ENCODE peak calls at places on chromosomes 3 and 15, in five cellular contexts. One of them, this sample, is unnamed.

GRCh38 chr3:42377681-42378080 is 32.7 kb downstream of the LYZL4 start:
- DNase-seq in fibroblast of villous mesenchyme: no peak
- DNase-seq in WTC11: no peak
- DNase-seq in A549: no peak
- DNase-seq in body of pancreas: no peak
- DNase-seq in this sample: no peak

GRCh38 chr3:63519426-63519825 is 133.0 kb upstream of the SNTN start:
- DNase-seq in fibroblast of villous mesenchyme: no peak
- DNase-seq in WTC11: no peak
- DNase-seq in A549: no peak
- DNase-seq in body of pancreas: no peak
- DNase-seq in this sample: no peak

GRCh38 chr3:46925585-46925934 is 48.0 kb downstream of the PTH1R start:
- DNase-seq in fibroblast of villous mesenchyme: no peak
- DNase-seq in WTC11: no peak
- DNase-seq in A549: no peak
- DNase-seq in body of pancreas: peak
- DNase-seq in this sample: no peak

GRCh38 chr15:97566957-97567356 is 393.5 kb upstream of the ARRDC4 start:
- DNase-seq in fibroblast of villous mesenchyme: peak
- DNase-seq in WTC11: no peak
- DNase-seq in A549: no peak
- DNase-seq in body of pancreas: no peak
- DNase-seq in this sample: no peak

GRCh38 chr15:45637552-45638033 is 2.8 kb downstream of the SQOR start:
- DNase-seq in fibroblast of villous mesenchyme: peak
- DNase-seq in WTC11: no peak
- DNase-seq in A549: peak
- DNase-seq in body of pancreas: peak
- DNase-seq in this sample: no peak

GRCh38 chr15:60351066-60351465 is 46.7 kb downstream of the ANXA2 start:
- DNase-seq in fibroblast of villous mesenchyme: no peak
- DNase-seq in WTC11: no peak
- DNase-seq in A549: no peak
- DNase-seq in body of pancreas: no peak
- DNase-seq in this sample: no peak

GRCh38 chr3:168093229-168093628 is 2.5 kb downstream of the GOLIM4 start:
- DNase-seq in fibroblast of villous mesenchyme: no peak
- DNase-seq in WTC11: no peak
- DNase-seq in A549: no peak
- DNase-seq in body of pancreas: no peak
- DNase-seq in this sample: no peak

GRCh38 chr3:131733086-131733841 is 230.5 kb upstream of the MRPL3 start:
- DNase-seq in fibroblast of villous mesenchyme: no peak
- DNase-seq in WTC11: no peak
- DNase-seq in A549: no peak
- DNase-seq in body of pancreas: no peak
- DNase-seq in this sample: no peak

GRCh38 chr3:354433-354832 is 157.9 kb downstream of the CHL1 start:
- DNase-seq in fibroblast of villous mesenchyme: peak
- DNase-seq in WTC11: no peak
- DNase-seq in A549: peak
- DNase-seq in body of pancreas: peak
- DNase-seq in this sample: no peak

GRCh38 chr3:53730565-53730964 is 115.7 kb downstream of the CHDH start:
- DNase-seq in fibroblast of villous mesenchyme: peak
- DNase-seq in WTC11: no peak
- DNase-seq in A549: no peak
- DNase-seq in body of pancreas: no peak
- DNase-seq in this sample: no peak

GRCh38 chr15:67685008-67685599 is 140.2 kb upstream of the SKOR1 start:
- DNase-seq in fibroblast of villous mesenchyme: peak
- DNase-seq in WTC11: no peak
- DNase-seq in A549: no peak
- DNase-seq in body of pancreas: no peak
- DNase-seq in this sample: no peak

GRCh38 chr15:71669688-71670087 is 140.7 kb upstream of the NR2E3 start:
- DNase-seq in fibroblast of villous mesenchyme: no peak
- DNase-seq in WTC11: no peak
- DNase-seq in A549: no peak
- DNase-seq in body of pancreas: no peak
- DNase-seq in this sample: no peak

GRCh38 chr15:96553931-96554330 is 223.4 kb downstream of the NR2F2 start:
- DNase-seq in fibroblast of villous mesenchyme: no peak
- DNase-seq in WTC11: no peak
- DNase-seq in A549: no peak
- DNase-seq in body of pancreas: no peak
- DNase-seq in this sample: no peak

GRCh38 chr15:60423540-60423939 is 25.8 kb upstream of the ANXA2 start:
- DNase-seq in fibroblast of villous mesenchyme: peak
- DNase-seq in WTC11: no peak
- DNase-seq in A549: peak
- DNase-seq in body of pancreas: no peak
- DNase-seq in this sample: no peak

GRCh38 chr3:37812497-37812896 is 49.2 kb upstream of the CTDSPL start:
- DNase-seq in fibroblast of villous mesenchyme: no peak
- DNase-seq in WTC11: no peak
- DNase-seq in A549: no peak
- DNase-seq in body of pancreas: peak
- DNase-seq in this sample: no peak

GRCh38 chr3:35638640-35639250 is 580 bp upstream of the ARPP21 start:
- DNase-seq in fibroblast of villous mesenchyme: no peak
- DNase-seq in WTC11: no peak
- DNase-seq in A549: no peak
- DNase-seq in body of pancreas: peak
- DNase-seq in this sample: no peak

GRCh38 chr3:34140606-34141005 is 342.2 kb downstream of the PDCD6IP start:
- DNase-seq in fibroblast of villous mesenchyme: no peak
- DNase-seq in WTC11: no peak
- DNase-seq in A549: no peak
- DNase-seq in body of pancreas: no peak
- DNase-seq in this sample: no peak

GRCh38 chr3:129611812-129612349 is 5.4 kb upstream of the PLXND1 start:
- DNase-seq in fibroblast of villous mesenchyme: peak
- DNase-seq in WTC11: peak
- DNase-seq in A549: no peak
- DNase-seq in body of pancreas: no peak
- DNase-seq in this sample: no peak

GRCh38 chr15:48242531-48242930 is 36.4 kb downstream of the SLC12A1 start:
- DNase-seq in fibroblast of villous mesenchyme: no peak
- DNase-seq in WTC11: no peak
- DNase-seq in A549: no peak
- DNase-seq in body of pancreas: no peak
- DNase-seq in this sample: no peak

GRCh38 chr3:71564361-71564760 is 19.2 kb downstream of the FOXP1 start:
- DNase-seq in fibroblast of villous mesenchyme: no peak
- DNase-seq in WTC11: no peak
- DNase-seq in A549: no peak
- DNase-seq in body of pancreas: peak
- DNase-seq in this sample: no peak

GRCh38 chr3:137972401-137972800 is 37.6 kb upstream of the CLDN18 start:
- DNase-seq in fibroblast of villous mesenchyme: no peak
- DNase-seq in WTC11: no peak
- DNase-seq in A549: no peak
- DNase-seq in body of pancreas: no peak
- DNase-seq in this sample: no peak

GRCh38 chr3:25465266-25465860 is 37.3 kb downstream of the RARB start:
- DNase-seq in fibroblast of villous mesenchyme: no peak
- DNase-seq in WTC11: no peak
- DNase-seq in A549: no peak
- DNase-seq in body of pancreas: no peak
- DNase-seq in this sample: no peak

GRCh38 chr3:25472153-25472552 is 44.1 kb downstream of the RARB start:
- DNase-seq in fibroblast of villous mesenchyme: no peak
- DNase-seq in WTC11: no peak
- DNase-seq in A549: no peak
- DNase-seq in body of pancreas: no peak
- DNase-seq in this sample: no peak

GRCh38 chr3:25469609-25470008 is 41.5 kb downstream of the RARB start:
- DNase-seq in fibroblast of villous mesenchyme: no peak
- DNase-seq in WTC11: no peak
- DNase-seq in A549: no peak
- DNase-seq in body of pancreas: no peak
- DNase-seq in this sample: no peak

GRCh38 chr3:25471081-25471768 is 43.2 kb downstream of the RARB start:
- DNase-seq in fibroblast of villous mesenchyme: peak
- DNase-seq in WTC11: no peak
- DNase-seq in A549: no peak
- DNase-seq in body of pancreas: no peak
- DNase-seq in this sample: no peak

GRCh38 chr3:25468866-25469319 is 40.8 kb downstream of the RARB start:
- DNase-seq in fibroblast of villous mesenchyme: peak
- DNase-seq in WTC11: peak
- DNase-seq in A549: no peak
- DNase-seq in body of pancreas: peak
- DNase-seq in this sample: peak
- TF ChIP-seq CTCF in fibroblast of villous mesenchyme: peak
- TF ChIP-seq CTCF in WTC11: no peak
- TF ChIP-seq CTCF in A549: no peak
- TF ChIP-seq CTCF in body of pancreas: no peak
- TF ChIP-seq CTCF in this sample: peak

GRCh38 chr15:70056091-70056680 is 41.5 kb downstream of the TLE3 start:
- DNase-seq in fibroblast of villous mesenchyme: no peak
- DNase-seq in WTC11: peak
- DNase-seq in A549: no peak
- DNase-seq in body of pancreas: no peak
- DNase-seq in this sample: no peak
- TF ChIP-seq CTCF in fibroblast of villous mesenchyme: no peak
- TF ChIP-seq CTCF in WTC11: no peak
- TF ChIP-seq CTCF in A549: no peak
- TF ChIP-seq CTCF in body of pancreas: no peak
- TF ChIP-seq CTCF in this sample: no peak

DNA sequence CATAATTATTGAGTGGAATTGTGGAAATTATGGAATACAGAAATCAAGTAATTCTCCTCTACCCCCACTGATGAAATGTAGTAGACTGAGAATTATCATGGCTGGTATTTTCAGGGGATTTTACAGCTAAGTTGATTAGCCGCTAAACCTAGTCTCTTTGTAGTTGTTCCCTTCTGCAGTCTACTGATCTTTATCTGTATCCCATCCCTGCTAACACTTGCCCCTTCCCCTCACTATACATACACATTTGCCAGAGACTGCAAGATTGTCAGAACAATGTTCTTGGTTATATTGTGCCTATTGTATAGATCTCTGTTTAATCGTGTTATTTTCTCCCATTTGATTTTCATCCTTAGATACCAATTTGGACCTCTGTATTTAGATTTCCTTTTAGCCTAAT is 86.8 kb downstream of the CDIN1 start:
- DNase-seq in fibroblast of villous mesenchyme: no peak
- DNase-seq in WTC11: no peak
- DNase-seq in A549: no peak
- DNase-seq in body of pancreas: no peak
- DNase-seq in this sample: no peak
- TF ChIP-seq CTCF in fibroblast of villous mesenchyme: no peak
- TF ChIP-seq CTCF in WTC11: no peak
- TF ChIP-seq CTCF in A549: no peak
- TF ChIP-seq CTCF in body of pancreas: no peak
- TF ChIP-seq CTCF in this sample: no peak

GRCh38 chr15:81152339-81152738 is 18.3 kb downstream of the CFAP161 start:
- DNase-seq in fibroblast of villous mesenchyme: no peak
- DNase-seq in WTC11: no peak
- DNase-seq in A549: no peak
- DNase-seq in body of pancreas: no peak
- DNase-seq in this sample: no peak
- TF ChIP-seq CTCF in fibroblast of villous mesenchyme: no peak
- TF ChIP-seq CTCF in WTC11: no peak
- TF ChIP-seq CTCF in A549: no peak
- TF ChIP-seq CTCF in body of pancreas: no peak
- TF ChIP-seq CTCF in this sample: no peak

GRCh38 chr15:77096131-77096530 is 25.2 kb upstream of the TSPAN3 start:
- DNase-seq in fibroblast of villous mesenchyme: no peak
- DNase-seq in WTC11: no peak
- DNase-seq in A549: no peak
- DNase-seq in body of pancreas: no peak
- DNase-seq in this sample: peak

GRCh38 chr15:77097921-77098320 is 27.0 kb upstream of the TSPAN3 start:
- DNase-seq in fibroblast of villous mesenchyme: no peak
- DNase-seq in WTC11: no peak
- DNase-seq in A549: no peak
- DNase-seq in body of pancreas: no peak
- DNase-seq in this sample: no peak

GRCh38 chr15:77097317-77097721 is 26.4 kb upstream of the TSPAN3 start:
- DNase-seq in fibroblast of villous mesenchyme: no peak
- DNase-seq in WTC11: no peak
- DNase-seq in A549: no peak
- DNase-seq in body of pancreas: no peak
- DNase-seq in this sample: peak

GRCh38 chr15:77096541-77096940 is 25.6 kb upstream of the TSPAN3 start:
- DNase-seq in fibroblast of villous mesenchyme: no peak
- DNase-seq in WTC11: no peak
- DNase-seq in A549: no peak
- DNase-seq in body of pancreas: no peak
- DNase-seq in this sample: peak

GRCh38 chr15:77094397-77095030 is 23.6 kb upstream of the TSPAN3 start:
- DNase-seq in fibroblast of villous mesenchyme: no peak
- DNase-seq in WTC11: peak
- DNase-seq in A549: no peak
- DNase-seq in body of pancreas: no peak
- DNase-seq in this sample: peak
- TF ChIP-seq CTCF in fibroblast of villous mesenchyme: peak
- TF ChIP-seq CTCF in WTC11: no peak
- TF ChIP-seq CTCF in A549: no peak
- TF ChIP-seq CTCF in body of pancreas: no peak
- TF ChIP-seq CTCF in this sample: peak

GRCh38 chr3:128408693-128409620 is 57.7 kb downstream of the DNAJB8 start:
- DNase-seq in fibroblast of villous mesenchyme: no peak
- DNase-seq in WTC11: peak
- DNase-seq in A549: no peak
- DNase-seq in body of pancreas: peak
- DNase-seq in this sample: no peak
- TF ChIP-seq CTCF in fibroblast of villous mesenchyme: peak
- TF ChIP-seq CTCF in WTC11: no peak
- TF ChIP-seq CTCF in A549: no peak
- TF ChIP-seq CTCF in body of pancreas: no peak
- TF ChIP-seq CTCF in this sample: no peak

GRCh38 chr15:78808550-78808949 is 2.7 kb downstream of the ADAMTS7 start:
- DNase-seq in fibroblast of villous mesenchyme: peak
- DNase-seq in WTC11: peak
- DNase-seq in A549: peak
- DNase-seq in body of pancreas: no peak
- DNase-seq in this sample: no peak
- TF ChIP-seq CTCF in fibroblast of villous mesenchyme: peak
- TF ChIP-seq CTCF in WTC11: peak
- TF ChIP-seq CTCF in A549: peak
- TF ChIP-seq CTCF in body of pancreas: no peak
- TF ChIP-seq CTCF in this sample: peak